ENCODE peak calls at places on chromosome 12, in four cellular contexts. One of them, this sample, is unnamed.
A peak's percentile ranks its signal among the peaks of the same experiment; 100 is the strongest.

GRCh38 chr12:56221233-56221756 is 427 bp downstream of the RNF41 start:
- DNase-seq in DMS79: no peak
- DNase-seq in iris pigment epithelial cell: peak; percentile 58
- DNase-seq in NCI-H1417: no peak
- DNase-seq in this sample: peak; percentile 65

GRCh38 chr12:131688131-131688844 is 22.6 kb upstream of the SFSWAP start:
- DNase-seq in DMS79: no peak
- DNase-seq in iris pigment epithelial cell: no peak
- DNase-seq in NCI-H1417: no peak
- DNase-seq in this sample: no peak

GRCh38 chr12:21696603-21697002 is 39.0 kb upstream of the LDHB start:
- DNase-seq in DMS79: no peak
- DNase-seq in iris pigment epithelial cell: peak; percentile 22
- DNase-seq in NCI-H1417: no peak
- DNase-seq in this sample: no peak

GRCh38 chr12:106342397-106343212 is 14.9 kb upstream of the POLR3B start:
- DNase-seq in DMS79: peak; percentile 39
- DNase-seq in iris pigment epithelial cell: peak; percentile 71
- DNase-seq in NCI-H1417: peak; percentile 50
- DNase-seq in this sample: peak; percentile 86

GRCh38 chr12:7142809-7143465 is 12.8 kb downstream of the CLSTN3 start:
- DNase-seq in DMS79: no peak
- DNase-seq in iris pigment epithelial cell: no peak
- DNase-seq in NCI-H1417: no peak
- DNase-seq in this sample: no peak

GRCh38 chr12:51970904-51971646 is 19.6 kb downstream of the ACVR1B start:
- DNase-seq in DMS79: no peak
- DNase-seq in iris pigment epithelial cell: peak; percentile 69
- DNase-seq in NCI-H1417: no peak
- DNase-seq in this sample: no peak

GRCh38 chr12:6936642-6937480 is 6.8 kb upstream of the RNU7-1 start:
- DNase-seq in DMS79: no peak
- DNase-seq in iris pigment epithelial cell: no peak
- DNase-seq in NCI-H1417: no peak
- DNase-seq in this sample: peak; percentile 55

GRCh38 chr12:7501031-7501585 is 2.5 kb downstream of the CD163 start:
- DNase-seq in DMS79: no peak
- DNase-seq in iris pigment epithelial cell: peak; percentile 10
- DNase-seq in NCI-H1417: no peak
- DNase-seq in this sample: no peak

GRCh38 chr12:89019439-89020120 is 332.7 kb downstream of the DUSP6 start:
- DNase-seq in DMS79: no peak
- DNase-seq in iris pigment epithelial cell: peak; percentile 87
- DNase-seq in NCI-H1417: peak; percentile 85
- DNase-seq in this sample: peak; percentile 42

GRCh38 chr12:6839482-6840201 is 1.1 kb upstream of the GNB3 start:
- DNase-seq in DMS79: no peak
- DNase-seq in iris pigment epithelial cell: no peak
- DNase-seq in NCI-H1417: peak; percentile 85
- DNase-seq in this sample: peak; percentile 20

GRCh38 chr12:1213205-1213604 is 222.2 kb downstream of the ERC1 start:
- DNase-seq in DMS79: no peak
- DNase-seq in iris pigment epithelial cell: no peak
- DNase-seq in NCI-H1417: no peak
- DNase-seq in this sample: no peak

GRCh38 chr12:19542606-19543005 is 103.3 kb downstream of the AEBP2 start:
- DNase-seq in DMS79: no peak
- DNase-seq in iris pigment epithelial cell: no peak
- DNase-seq in NCI-H1417: no peak
- DNase-seq in this sample: no peak